ENCODE peak calls at places on chromosomes 16 and 17, in seven cellular contexts. F, S, H, Q, B, X and D are unnamed samples. For H3K4me1, the result is how much of the 10 kb centered on the place peaks cover.

GRCh38 chr17:34146440-34147043 is 108.5 kb upstream of the CCL2 start:
- DNase-seq in F (no peak), S (peak), H (no peak), Q (no peak), B (no peak), X (no peak), D (no peak)

GRCh38 chr17:57379237-57380054 is 123.1 kb downstream of the MSI2 start:
- DNase-seq in F (no peak), S (no peak), H (peak), Q (no peak), B (no peak), X (peak), D (peak)

GRCh38 chr16:20789130-20789529 is 17.1 kb downstream of the ERI2 start:
- DNase-seq in F (no peak), S (no peak), H (no peak), Q (no peak), B (no peak), X (no peak), D (no peak)

GRCh38 chr16:55672471-55672870 is 16.7 kb downstream of the SLC6A2 start:
- DNase-seq in F (no peak), S (peak), H (no peak), Q (no peak), B (no peak), X (peak), D (peak)

GRCh38 chr16:1575578-1575977 is 36.3 kb downstream of the IFT140 start:
- DNase-seq in F (no peak), S (no peak), H (no peak), Q (no peak), B (no peak), X (no peak), D (no peak)

GRCh38 chr16:11487289-11487688 is 99.4 kb downstream of the LITAF start:
- DNase-seq in F (no peak), S (no peak), H (no peak), Q (no peak), B (no peak), X (no peak), D (no peak)

GRCh38 chr17:56934280-56934679 is 20.4 kb upstream of the TRIM25 start:
- DNase-seq in F (no peak), S (no peak), H (no peak), Q (no peak), B (peak), X (no peak), D (no peak)

GRCh38 chr16:13997933-13998332 is 73.2 kb upstream of the MRTFB start:
- DNase-seq in F (no peak), S (peak), H (no peak), Q (peak), B (peak), X (no peak), D (no peak)

GRCh38 chr17:21215935-21216334 is 2.0 kb upstream of the TMEM11 start:
- DNase-seq in F (no peak), S (no peak), H (no peak), Q (peak), B (no peak), X (peak), D (no peak)

GRCh38 chr16:57577691-57578224 is 35.3 kb downstream of the ADGRG5 start:
- DNase-seq in F (no peak), S (no peak), H (no peak), Q (no peak), B (no peak), X (no peak), D (no peak)

GRCh38 chr17:22511431-22511830 is 819.1 kb downstream of the KCNJ18 start:
- DNase-seq in F (no peak), S (no peak), H (no peak), Q (no peak), B (no peak), X (no peak), D (no peak)

GRCh38 chr17:74532115-74532514 is 840 bp upstream of the CD300LB start:
- DNase-seq in F (peak), S (peak), H (peak), Q (no peak), B (no peak), X (no peak), D (no peak)

GRCh38 chr17:80874866-80875445 is 116.7 kb upstream of the CHMP6 start:
- DNase-seq in F (no peak), S (no peak), H (no peak), Q (no peak), B (no peak), X (no peak), D (no peak)

GRCh38 chr17:35245196-35245486 is 2.3 kb downstream of the SLFN5 start:
- DNase-seq in F (no peak), S (no peak), H (no peak), Q (peak), B (peak), X (peak), D (peak)

GRCh38 chr17:17913695-17914332 is 58.4 kb downstream of the TOM1L2 start:
- DNase-seq in F (peak), S (peak), H (peak), Q (peak), B (peak), X (peak), D (peak)

GRCh38 chr17:45227631-45228120 is 6.0 kb downstream of the FMNL1 start:
- DNase-seq in F (no peak), S (peak), H (no peak), Q (no peak), B (no peak), X (no peak), D (no peak)

GRCh38 chr16:50744911-50745310 is 3.0 kb downstream of the CYLD start:
- DNase-seq in F (no peak), S (no peak), H (no peak), Q (peak), B (peak), X (no peak), D (no peak)

GRCh38 chr16:30650369-30651123 is at the start of gene PRR14:
- DNase-seq in F (peak), S (peak), H (peak), Q (peak), B (peak), X (peak), D (peak)

GRCh38 chr16:1871974-1872635 is at the start of gene MEIOB:
- DNase-seq in F (no peak), S (peak), H (no peak), Q (no peak), B (no peak), X (peak), D (peak)

GRCh38 chr17:34054495-34054894 is 200.6 kb upstream of the CCL2 start:
- DNase-seq in F (no peak), S (no peak), H (no peak), Q (no peak), B (no peak), X (no peak), D (no peak)

GRCh38 chr17:2195729-2196128 is 107.9 kb downstream of the SMG6 start:
- DNase-seq in F (no peak), S (no peak), H (peak), Q (no peak), B (peak), X (no peak), D (peak)

GRCh38 chr17:43211480-43212402 is at the start of gene TMEM106A:
- DNase-seq in F (peak), S (peak), H (peak), Q (peak), B (peak), X (peak), D (peak)

GRCh38 chr16:31807086-31807485 is 66.5 kb upstream of the ZNF267 start:
- DNase-seq in F (no peak), S (no peak), H (no peak), Q (no peak), B (no peak), X (no peak), D (no peak)

GRCh38 chr17:72427761-72428109 is 306.9 kb downstream of the SOX9 start:
- DNase-seq in F (no peak), S (no peak), H (no peak), Q (no peak), B (no peak), X (no peak), D (no peak)

GRCh38 chr17:52384695-52385094 is 226.2 kb upstream of the CA10 start:
- DNase-seq in F (no peak), S (no peak), H (no peak), Q (no peak), B (no peak), X (no peak), D (no peak)

GRCh38 chr16:2003231-2003826 is 6.3 kb downstream of the ZNF598 start:
- DNase-seq in F (no peak), S (no peak), H (no peak), Q (no peak), B (no peak), X (no peak), D (no peak)

GRCh38 chr17:48997827-48998556 is 807 bp downstream of the IGF2BP1 start:
- DNase-seq in F (peak), S (no peak), H (no peak), Q (no peak), B (no peak), X (no peak), D (peak)

DNA sequence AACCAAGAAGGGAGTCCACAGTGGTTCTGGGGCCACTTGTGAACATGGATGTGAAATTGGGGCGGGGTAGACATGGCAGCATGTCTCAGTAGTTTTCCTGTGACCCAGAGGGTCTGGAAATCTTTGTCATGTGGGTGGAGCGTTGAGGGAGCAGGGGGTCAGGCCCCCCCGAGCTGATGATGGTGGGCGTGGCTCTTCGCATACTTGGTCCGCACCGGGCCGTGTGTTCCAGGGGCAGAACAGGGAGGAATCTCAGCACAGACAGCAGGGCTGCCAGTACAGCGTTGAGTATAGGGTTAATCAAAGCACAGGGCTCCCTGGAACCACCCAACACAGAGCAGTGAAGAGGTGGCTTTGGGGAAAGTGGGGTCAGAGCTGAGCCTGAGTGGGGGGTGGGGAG is 267.5 kb downstream of the SEC14L1 start:
- DNase-seq in F (no peak), S (no peak), H (peak), Q (no peak), B (no peak), X (no peak), D (no peak)
- H3K4me1 ChIP-seq in F (half or more), S (under half), H (under half), Q (under half), B (half or more), X (under half), D (half or more)

DNA sequence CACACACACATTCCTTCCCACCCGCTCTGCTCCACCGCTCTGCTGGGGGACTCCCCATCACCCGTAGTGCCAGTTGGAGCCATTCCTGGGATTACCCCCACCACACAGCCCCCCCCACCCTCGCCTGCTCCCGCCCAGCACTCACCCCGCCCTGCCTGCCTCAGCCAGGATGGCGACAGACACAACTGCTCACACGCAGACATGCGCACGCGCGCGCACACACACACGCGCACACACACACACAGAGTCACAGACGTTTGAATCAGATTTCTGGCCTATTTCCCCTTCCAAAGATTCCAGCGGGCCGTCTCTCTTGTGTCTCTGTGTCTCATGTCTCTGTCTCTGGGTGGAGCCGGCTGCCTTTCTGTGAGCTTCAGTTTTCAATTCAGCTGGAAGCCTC is 4.4 kb downstream of the CACNA1G start:
- DNase-seq in F (peak), S (peak), H (peak), Q (no peak), B (peak), X (peak), D (peak)
- H3K4me1 ChIP-seq in F (under half), S (under half), H (under half), Q (under half), B (under half), X (under half), D (under half)

GRCh38 chr17:59848385-59848668 is 44.4 kb downstream of the TUBD1 start:
- DNase-seq in F (no peak), S (no peak), H (no peak), Q (no peak), B (no peak), X (no peak), D (no peak)

GRCh38 chr17:59846391-59847165 is 46.2 kb downstream of the TUBD1 start:
- DNase-seq in F (peak), S (peak), H (peak), Q (peak), B (peak), X (peak), D (peak)

GRCh38 chr17:59844884-59845594 is 47.7 kb downstream of the TUBD1 start:
- DNase-seq in F (no peak), S (no peak), H (no peak), Q (peak), B (peak), X (peak), D (peak)

GRCh38 chr17:59842901-59843652 is 49.7 kb downstream of the TUBD1 start:
- DNase-seq in F (no peak), S (peak), H (no peak), Q (peak), B (peak), X (peak), D (peak)

DNA sequence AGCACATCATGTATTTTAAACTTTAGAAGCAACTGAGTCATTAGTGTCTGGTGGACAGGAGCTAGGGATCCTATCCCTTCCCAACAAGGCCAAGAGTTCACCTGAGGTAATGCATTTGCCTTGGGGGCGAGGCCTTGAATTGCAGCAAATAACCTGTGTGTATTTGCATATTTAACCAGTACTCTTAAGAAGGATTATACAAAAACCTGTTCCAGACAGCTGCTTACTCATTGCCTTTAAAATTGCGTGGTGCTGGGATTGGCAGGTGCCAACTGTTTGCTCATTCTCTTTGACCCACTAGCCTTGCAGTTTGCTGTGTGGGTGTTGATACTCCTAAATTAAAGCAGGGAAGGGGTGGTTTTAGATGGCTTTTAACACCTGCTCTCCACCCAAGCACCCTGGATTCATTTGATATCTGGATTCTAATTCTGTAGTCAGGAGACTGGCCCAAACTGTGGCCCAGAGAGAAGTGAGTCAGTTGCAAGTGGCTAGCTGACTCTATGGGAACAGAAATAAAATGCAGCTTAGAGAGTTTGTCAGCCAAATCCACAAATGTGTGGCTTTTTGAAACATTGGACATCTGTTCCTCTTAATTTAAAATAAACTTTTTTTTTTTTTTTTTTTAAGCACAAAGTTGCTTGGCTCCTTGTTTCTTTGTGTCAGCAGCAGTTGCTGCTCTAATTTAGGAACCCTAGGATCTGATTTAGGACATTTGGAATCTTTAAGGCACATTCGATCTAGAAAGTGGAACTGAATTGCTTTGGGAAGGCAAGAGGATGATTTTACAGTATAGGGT is 47.0 kb downstream of the TUBD1 start:
- DNase-seq in F (no peak), S (peak), H (no peak), Q (peak), B (peak), X (peak), D (peak)
- H3K4me1 ChIP-seq in F (half or more), S (half or more), H (under half), Q (half or more), B (under half), X (under half), D (under half)

GRCh38 chr17:345992-346785 is 6.4 kb downstream of the RPH3AL start:
- DNase-seq in F (no peak), S (no peak), H (no peak), Q (no peak), B (no peak), X (no peak), D (no peak)
- H3K4me1 ChIP-seq in F (under half), S (under half), H (under half), Q (under half), B (under half), X (under half), D (under half)

GRCh38 chr17:38704645-38705522 is at the start of gene MLLT6:
- DNase-seq in F (peak), S (peak), H (peak), Q (peak), B (peak), X (peak), D (peak)
- H3K4me1 ChIP-seq in F (half or more), S (under half), H (under half), Q (under half), B (under half), X (under half), D (under half)

GRCh38 chr16:73058221-73058615 is 10.3 kb upstream of the ZFHX3 start:
- DNase-seq in F (no peak), S (peak), H (no peak), Q (no peak), B (peak), X (peak), D (peak)
- H3K4me1 ChIP-seq in F (half or more), S (under half), H (under half), Q (half or more), B (under half), X (under half), D (under half)

DNA sequence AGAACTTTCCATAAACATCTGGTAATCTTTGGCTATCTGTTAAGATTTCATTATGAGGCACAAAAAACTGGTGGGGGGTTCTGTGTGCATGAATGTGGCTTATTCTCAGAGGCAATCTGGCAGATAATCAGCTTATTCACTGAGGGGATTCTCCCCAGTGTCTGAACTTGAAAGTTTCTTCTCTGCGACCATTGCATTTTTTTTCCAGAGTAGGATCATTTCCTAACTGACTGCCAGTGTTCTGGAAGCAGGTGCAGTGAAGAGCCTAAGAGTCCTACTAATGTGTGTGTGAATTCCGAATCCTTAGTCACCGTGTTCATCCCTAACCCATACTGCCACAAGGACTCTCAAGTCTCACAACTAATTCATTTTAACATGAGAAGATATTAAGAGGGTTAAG is 64.9 kb upstream of the LRRC37A3 start:
- DNase-seq in F (no peak), S (no peak), H (no peak), Q (no peak), B (no peak), X (no peak), D (no peak)
- H3K4me1 ChIP-seq in F (under half), S (under half), H (under half), Q (half or more), B (under half), X (under half), D (under half)

GRCh38 chr16:89381788-89382187 is 108.6 kb downstream of the ANKRD11 start:
- DNase-seq in F (no peak), S (no peak), H (no peak), Q (no peak), B (no peak), X (no peak), D (no peak)

GRCh38 chr16:89384282-89384681 is 106.1 kb downstream of the ANKRD11 start:
- DNase-seq in F (no peak), S (no peak), H (no peak), Q (no peak), B (no peak), X (no peak), D (no peak)

GRCh38 chr16:89385712-89386111 is 104.6 kb downstream of the ANKRD11 start:
- DNase-seq in F (no peak), S (no peak), H (no peak), Q (no peak), B (no peak), X (no peak), D (no peak)

GRCh38 chr16:89380681-89381080 is 109.7 kb downstream of the ANKRD11 start:
- DNase-seq in F (no peak), S (no peak), H (no peak), Q (no peak), B (no peak), X (no peak), D (no peak)

DNA sequence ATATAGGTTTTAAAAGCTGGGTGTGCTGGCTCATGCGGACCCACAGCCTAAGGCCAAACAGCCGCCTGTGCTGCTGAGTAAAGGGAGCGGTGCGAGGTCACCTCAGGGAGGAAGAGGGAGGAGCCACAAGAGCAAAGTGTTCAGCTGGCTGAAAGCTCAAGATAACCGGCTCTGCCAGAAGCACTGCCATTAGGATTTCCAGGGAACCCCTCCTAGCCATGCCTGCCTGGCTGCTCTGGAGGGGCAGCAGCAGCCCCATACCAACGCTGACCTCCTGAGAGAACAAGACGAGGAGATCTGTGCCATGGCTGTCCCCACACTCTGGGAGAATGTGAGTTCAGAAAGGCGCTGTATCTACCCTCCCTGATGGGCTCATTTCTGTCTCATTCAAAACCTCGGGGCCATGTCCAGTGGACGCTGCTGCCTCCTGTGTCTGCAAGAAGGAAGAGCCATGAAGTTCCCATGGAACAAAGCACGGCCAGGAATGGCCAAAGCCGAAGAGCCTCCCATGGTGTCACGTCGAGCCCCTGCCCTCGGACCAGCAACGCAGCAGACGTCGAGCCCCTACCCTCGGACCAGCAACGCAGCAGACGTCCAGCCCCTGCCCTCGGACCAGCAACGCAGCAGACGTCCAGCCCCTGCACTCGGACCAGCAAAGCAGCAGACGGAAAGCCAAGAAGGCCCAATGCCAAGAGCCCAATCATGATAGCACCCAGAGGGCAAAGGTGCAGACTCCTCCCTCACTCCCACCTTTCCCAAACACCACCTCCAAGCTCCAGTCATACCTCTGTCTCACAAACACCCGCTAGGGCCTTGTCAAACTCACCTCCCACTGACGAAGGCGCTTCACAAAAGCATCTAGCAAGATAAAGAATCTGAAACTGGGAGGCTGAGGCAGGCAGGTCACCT is 107.0 kb downstream of the ANKRD11 start:
- DNase-seq in F (no peak), S (peak), H (no peak), Q (peak), B (peak), X (peak), D (no peak)
- H3K4me1 ChIP-seq in F (half or more), S (under half), H (under half), Q (under half), B (under half), X (under half), D (under half)

GRCh38 chr16:29170393-29171239 is 185.8 kb downstream of the LAT start:
- DNase-seq in F (no peak), S (no peak), H (no peak), Q (no peak), B (no peak), X (no peak), D (no peak)
- H3K4me1 ChIP-seq in F (under half), S (under half), H (under half), Q (under half), B (under half), X (under half), D (under half)

GRCh38 chr17:67359960-67360817 is 6.2 kb downstream of the PSMD12 start:
- DNase-seq in F (no peak), S (no peak), H (no peak), Q (no peak), B (no peak), X (peak), D (peak)
- H3K4me1 ChIP-seq in F (half or more), S (under half), H (under half), Q (under half), B (under half), X (under half), D (under half)